ENCODE peak calls at places on chromosomes 13 and 19, in eight cellular contexts. T is neural crest cell; L is endothelial cell; G is NCI-H526; H is naive thymus-derived CD4-positive, alpha-beta T cell; N is cardiac muscle cell; M is osteoblast; X is pancreas. W is an unnamed sample.
A peak's percentile ranks its signal among the peaks of the same experiment; 100 is the strongest.

GRCh38 chr13:21033866-21034601 is 27.4 kb downstream of the LATS2 start:
- DNase-seq in N (no peak), M (peak; percentile 42), G (no peak), H (no peak), X (no peak), L (no peak), T (no peak), W (peak; percentile 57)

GRCh38 chr13:28035146-28035782 is 46.8 kb upstream of the URAD start:
- DNase-seq in N (no peak), M (no peak), G (no peak), T (no peak), L (no peak), X (no peak), H (no peak), W (peak; percentile 66)

GRCh38 chr13:40338217-40338616 is 328.2 kb downstream of the FOXO1 start:
- DNase-seq in G (no peak), T (no peak), N (no peak), X (no peak), L (no peak), H (no peak), M (no peak), W (no peak)

GRCh38 chr19:16326401-16327130 is 1.9 kb downstream of the KLF2 start:
- DNase-seq in L (no peak), X (no peak), T (no peak), G (no peak), H (peak; percentile 60), N (no peak), M (peak; percentile 93), W (no peak)

GRCh38 chr13:84481958-84482357 is 599.7 kb upstream of the SLITRK1 start:
- DNase-seq in X (no peak), L (no peak), N (no peak), M (peak; percentile 69), G (no peak), T (no peak), H (no peak), W (no peak)

GRCh38 chr13:35961002-35961401 is 170.2 kb downstream of the DCLK1 start:
- DNase-seq in X (no peak), L (no peak), H (no peak), M (no peak), T (no peak), N (no peak), G (no peak), W (no peak)

GRCh38 chr19:10289167-10289835 is 451 bp upstream of the ICAM5 start:
- DNase-seq in H (peak; percentile 38), N (peak; percentile 77), G (no peak), X (no peak), M (peak; percentile 90), L (no peak), T (no peak), W (peak; percentile 80)

GRCh38 chr13:25415196-25415595 is 43.4 kb downstream of the ATP8A2 start:
- DNase-seq in T (no peak), N (peak; percentile 64), X (no peak), G (no peak), H (no peak), M (no peak), L (no peak), W (no peak)

GRCh38 chr13:99055286-99056073 is 77.6 kb upstream of the DOCK9 start:
- DNase-seq in G (no peak), L (peak; percentile 52), H (no peak), T (no peak), N (no peak), M (no peak), X (no peak), W (no peak)

GRCh38 chr13:110445722-110446569 is 115.6 kb downstream of the RAB20 start:
- DNase-seq in X (no peak), G (no peak), T (no peak), H (no peak), M (no peak), L (no peak), N (no peak), W (peak; percentile 63)

W was measured in NB4.